ENCODE peak calls at places on chromosomes 5 and 9, in seven cellular contexts. G, M, S, H, Q, E and R are unnamed samples.

GRCh38 chr5:133544346-133544745 is 68.0 kb downstream of the FSTL4 start:
- DNase-seq in E (no peak), M (no peak), Q (no peak), H (no peak), S (no peak), G (no peak), R (no peak)

GRCh38 chr9:128685636-128686489 is 3.2 kb upstream of the SET start:
- DNase-seq in Q (no peak), H (no peak), S (no peak), E (peak), M (no peak), G (no peak), R (no peak)

GRCh38 chr5:154740483-154740882 is 14.7 kb upstream of the LARP1 start:
- DNase-seq in H (peak), G (no peak), E (no peak), S (peak), Q (no peak), M (no peak), R (no peak)

GRCh38 chr5:128777052-128777451 is 188.2 kb upstream of the SLC27A6 start:
- DNase-seq in M (no peak), H (no peak), G (no peak), S (no peak), E (no peak), Q (no peak), R (no peak)

GRCh38 chr5:71475788-71476384 is 20.4 kb downstream of the BDP1 start:
- DNase-seq in Q (no peak), S (peak), M (no peak), H (peak), G (no peak), E (no peak), R (no peak)

GRCh38 chr9:92290785-92291429 is 2.6 kb downstream of the IARS1 start:
- DNase-seq in E (no peak), H (no peak), G (no peak), S (no peak), Q (no peak), M (no peak), R (no peak)

GRCh38 chr5:9156282-9156681 is 389.6 kb downstream of the SEMA5A start:
- DNase-seq in G (no peak), M (peak), H (peak), Q (no peak), E (no peak), S (peak), R (peak)

GRCh38 chr5:58077387-58077786 is 382.5 kb downstream of the PLK2 start:
- DNase-seq in G (no peak), Q (no peak), S (no peak), M (no peak), H (no peak), E (no peak), R (no peak)

GRCh38 chr5:140881889-140882590 is at the start of gene PCDHA13:
- DNase-seq in E (no peak), Q (no peak), M (no peak), H (no peak), S (peak), G (no peak), R (no peak)

GRCh38 chr5:14790220-14790619 is 81.4 kb downstream of the ANKH start:
- DNase-seq in Q (no peak), H (peak), M (no peak), S (no peak), E (no peak), G (no peak), R (no peak)

GRCh38 chr5:2985718-2986117 is 234.2 kb upstream of the IRX2 start:
- DNase-seq in E (no peak), M (no peak), H (no peak), S (no peak), Q (no peak), G (peak), R (no peak)

GRCh38 chr9:133538176-133538575 is 3.7 kb downstream of the ADAMTSL2 start:
- DNase-seq in E (no peak), H (no peak), G (no peak), Q (no peak), S (no peak), M (no peak), R (no peak)

GRCh38 chr5:60578295-60578694 is 121.7 kb downstream of the DEPDC1B start:
- DNase-seq in G (no peak), S (no peak), E (no peak), H (no peak), M (no peak), Q (no peak), R (no peak)

GRCh38 chr5:102223542-102224444 is 72.3 kb downstream of the SLCO4C1 start:
- DNase-seq in M (no peak), S (no peak), H (peak), G (no peak), Q (no peak), E (no peak), R (peak)

GRCh38 chr5:138843789-138844461 is 31.2 kb downstream of the LRRTM2 start:
- DNase-seq in G (no peak), E (no peak), H (peak), S (no peak), Q (no peak), M (no peak), R (no peak)

GRCh38 chr5:7869474-7870136 is 657 bp downstream of the MTRR start:
- DNase-seq in M (no peak), G (no peak), E (no peak), H (no peak), Q (no peak), S (no peak), R (no peak)

GRCh38 chr5:103393131-103393754 is 134.7 kb downstream of the MACIR start:
- DNase-seq in M (no peak), H (no peak), G (no peak), S (no peak), E (no peak), Q (peak), R (no peak)

GRCh38 chr9:116753389-116753788 is 66.3 kb downstream of the TRIM32 start:
- DNase-seq in E (no peak), Q (no peak), M (no peak), G (no peak), S (no peak), H (no peak), R (no peak)

GRCh38 chr5:168311061-168311566 is 19.7 kb downstream of the WWC1 start:
- DNase-seq in Q (no peak), S (no peak), H (no peak), E (no peak), M (peak), G (no peak), R (no peak)

GRCh38 chr5:31641059-31641458 is 2.1 kb downstream of the PDZD2 start:
- DNase-seq in G (no peak), S (no peak), E (no peak), H (no peak), M (no peak), Q (no peak), R (no peak)

GRCh38 chr5:143023447-143024096 is 253.4 kb downstream of the ARHGAP26 start:
- DNase-seq in E (peak), Q (no peak), S (peak), H (peak), M (no peak), G (no peak), R (no peak)